ENCODE peak calls at places on chromosome 1, in seven cellular contexts. Y, F, O, S, G, D and A are unnamed samples.

GRCh38 chr1:201061886-201062285 is 38.4 kb upstream of the KIF21B start:
- DNase-seq in S (no peak), G (no peak), O (no peak), D (no peak), F (no peak), Y (no peak), A (no peak)

GRCh38 chr1:3471356-3472087 is 17.1 kb downstream of the ARHGEF16 start:
- DNase-seq in O (peak), D (peak), S (no peak), G (no peak), Y (peak), F (no peak), A (no peak)

GRCh38 chr1:200737647-200738296 is 921 bp upstream of the CAMSAP2 start:
- DNase-seq in O (no peak), S (no peak), G (no peak), F (no peak), D (no peak), Y (no peak), A (no peak)

GRCh38 chr1:55054396-55054795 is 15.0 kb downstream of the PCSK9 start:
- DNase-seq in D (no peak), F (no peak), Y (no peak), S (no peak), G (no peak), O (no peak), A (no peak)

GRCh38 chr1:85884372-85885035 is 176.3 kb upstream of the ZNHIT6 start:
- DNase-seq in O (peak), D (no peak), F (no peak), S (no peak), Y (peak), G (no peak), A (peak)

GRCh38 chr1:39081266-39082139 is 55.4 kb downstream of the NDUFS5 start:
- DNase-seq in G (no peak), O (no peak), S (no peak), Y (no peak), F (no peak), D (no peak), A (peak)

GRCh38 chr1:40868051-40868723 is 6.0 kb upstream of the CITED4 start:
- DNase-seq in D (peak), G (no peak), Y (no peak), F (no peak), S (no peak), O (peak), A (no peak)

GRCh38 chr1:43367026-43367903 is 546 bp downstream of the ELOVL1 start:
- DNase-seq in Y (no peak), O (no peak), S (peak), D (peak), F (peak), G (no peak), A (peak)

GRCh38 chr1:158013840-158014520 is 20.5 kb downstream of the KIRREL1 start:
- DNase-seq in F (no peak), O (peak), D (no peak), G (no peak), Y (peak), S (no peak), A (no peak)

GRCh38 chr1:47378147-47378546 is 37.9 kb upstream of the FOXE3 start:
- DNase-seq in O (peak), D (no peak), S (no peak), Y (peak), G (no peak), F (no peak), A (no peak)

GRCh38 chr1:46367072-46367471 is 26.5 kb downstream of the NSUN4 start:
- DNase-seq in S (no peak), D (no peak), O (no peak), G (no peak), Y (no peak), F (no peak), A (no peak)

GRCh38 chr1:216961516-216961915 is 238.3 kb upstream of the ESRRG start:
- DNase-seq in O (no peak), F (no peak), Y (no peak), D (no peak), S (no peak), G (no peak), A (no peak)

GRCh38 chr1:109757936-109758786 is 5.6 kb downstream of the EPS8L3 start:
- DNase-seq in S (no peak), O (no peak), Y (no peak), G (no peak), D (no peak), F (no peak), A (no peak)

GRCh38 chr1:44013949-44014348 is 17.3 kb downstream of the SLC6A9 start:
- DNase-seq in G (no peak), D (no peak), F (no peak), S (no peak), O (no peak), Y (no peak), A (no peak)

GRCh38 chr1:7561331-7561921 is 209.7 kb upstream of the VAMP3 start:
- DNase-seq in G (no peak), F (no peak), Y (peak), D (no peak), S (no peak), O (no peak), A (peak)

GRCh38 chr1:156115514-156116374 is 1.2 kb downstream of the LMNA start:
- DNase-seq in G (no peak), O (peak), Y (peak), S (no peak), F (no peak), D (no peak), A (no peak)

GRCh38 chr1:209549384-209550001 is 34.0 kb upstream of the CAMK1G start:
- DNase-seq in S (no peak), O (no peak), G (no peak), Y (no peak), D (no peak), F (no peak), A (no peak)

GRCh38 chr1:180384606-180385005 is 117.8 kb downstream of the ACBD6 start:
- DNase-seq in O (no peak), F (no peak), D (no peak), S (no peak), G (no peak), Y (no peak), A (no peak)

GRCh38 chr1:151773698-151774097 is 10.4 kb upstream of the MRPL9 start:
- DNase-seq in G (no peak), D (no peak), Y (peak), S (no peak), F (no peak), O (peak), A (no peak)

GRCh38 chr1:71015745-71016144 is 31.9 kb downstream of the PTGER3 start:
- DNase-seq in G (no peak), D (no peak), Y (no peak), S (no peak), F (no peak), O (peak), A (no peak)

DNA sequence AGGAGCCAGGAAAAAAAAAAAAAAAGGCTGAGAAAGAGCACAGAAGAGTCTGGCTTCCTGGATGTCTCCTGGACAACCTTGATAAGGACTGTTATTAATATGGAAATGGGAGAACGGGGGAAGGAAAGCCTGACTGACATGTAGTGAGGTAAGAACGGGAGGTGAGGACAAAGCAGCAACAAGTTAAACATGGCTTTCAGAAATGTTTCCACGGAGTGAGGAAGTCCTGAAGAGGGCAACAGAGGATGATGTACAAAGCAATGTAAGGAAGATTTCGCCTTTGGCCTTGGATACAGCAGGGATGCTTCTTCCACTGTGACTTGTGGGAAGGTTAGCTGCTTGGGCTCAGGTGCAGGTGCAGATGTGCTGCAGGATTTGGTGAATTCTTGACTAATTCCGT is 11.9 kb upstream of the NIBAN1 start:
- DNase-seq in Y (peak), S (no peak), O (peak), D (no peak), G (no peak), F (no peak), A (no peak)
- TF ChIP-seq CTCF in Y (peak), S (no peak), O (peak), D (peak), G (peak), F (no peak), A (no peak)

GRCh38 chr1:111505641-111506119 is 2.2 kb upstream of the ADORA3 start:
- DNase-seq in S (peak), G (no peak), F (no peak), Y (no peak), D (no peak), O (no peak), A (peak)

GRCh38 chr1:111504097-111504496 is 664 bp upstream of the ADORA3 start:
- DNase-seq in O (no peak), D (no peak), Y (no peak), S (no peak), G (no peak), F (no peak), A (no peak)

GRCh38 chr1:111506561-111506960 is 3.1 kb upstream of the ADORA3 start:
- DNase-seq in G (no peak), S (no peak), F (no peak), D (no peak), Y (no peak), O (no peak), A (no peak)

GRCh38 chr1:111510003-111510380 is 6.6 kb upstream of the ADORA3 start:
- DNase-seq in G (no peak), Y (peak), F (no peak), O (peak), D (no peak), S (no peak), A (no peak)

GRCh38 chr1:111507411-111508201 is 4.2 kb upstream of the ADORA3 start:
- DNase-seq in F (no peak), D (peak), Y (peak), S (peak), G (no peak), O (peak), A (peak)
- TF ChIP-seq CTCF in F (no peak), D (no peak), Y (peak), S (no peak), G (peak), O (no peak), A (no peak)

GRCh38 chr1:9705337-9706098 is 54.0 kb downstream of the PIK3CD start:
- DNase-seq in G (no peak), O (peak), F (no peak), Y (no peak), S (no peak), D (no peak), A (no peak)

GRCh38 chr1:9711466-9712020 is 60.0 kb downstream of the PIK3CD start:
- DNase-seq in Y (no peak), S (no peak), O (no peak), D (no peak), G (no peak), F (no peak), A (no peak)

GRCh38 chr1:9714257-9714718 is 62.8 kb downstream of the PIK3CD start:
- DNase-seq in S (peak), G (no peak), F (no peak), O (no peak), Y (no peak), D (no peak), A (no peak)

GRCh38 chr1:9706178-9706577 is 54.6 kb downstream of the PIK3CD start:
- DNase-seq in G (no peak), Y (no peak), O (no peak), D (no peak), F (no peak), S (no peak), A (no peak)

GRCh38 chr1:9710037-9710436 is 58.5 kb downstream of the PIK3CD start:
- DNase-seq in D (no peak), O (no peak), S (no peak), F (no peak), G (no peak), Y (no peak), A (no peak)
- TF ChIP-seq CTCF in D (no peak), O (no peak), S (no peak), F (no peak), G (no peak), Y (no peak), A (no peak)

DNA sequence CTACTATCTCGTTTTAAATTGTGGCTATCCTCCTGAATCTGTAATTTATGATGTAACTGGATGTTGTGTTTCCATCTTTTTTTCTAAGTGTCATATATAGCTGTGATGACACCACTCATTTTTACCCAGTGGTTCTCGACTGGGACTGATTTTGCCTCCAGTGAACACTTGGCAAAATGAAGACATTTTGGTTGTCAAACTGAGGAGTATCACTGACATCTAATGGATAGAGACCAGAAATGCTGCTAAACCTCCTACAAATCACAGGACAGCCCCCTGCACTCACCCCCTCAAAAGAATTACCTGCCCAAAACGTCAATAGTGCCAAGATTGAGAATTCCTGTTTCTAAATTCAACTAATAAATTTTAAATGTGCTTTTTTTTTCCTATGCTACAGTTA is 1.9 kb downstream of the TRMT13 start:
- DNase-seq in S (no peak), Y (peak), G (no peak), F (no peak), D (no peak), O (peak), A (no peak)
- TF ChIP-seq CTCF in S (no peak), Y (no peak), G (no peak), F (no peak), D (no peak), O (no peak), A (no peak)

GRCh38 chr1:243343970-243344749 is 88.3 kb downstream of the SDCCAG8 start:
- DNase-seq in G (no peak), Y (peak), O (peak), S (no peak), F (peak), D (peak), A (peak)

GRCh38 chr1:243346016-243346415 is 90.2 kb downstream of the SDCCAG8 start:
- DNase-seq in O (no peak), D (no peak), G (no peak), S (no peak), F (no peak), Y (no peak), A (no peak)

GRCh38 chr1:243348331-243348730 is 92.5 kb downstream of the SDCCAG8 start:
- DNase-seq in Y (no peak), G (no peak), F (no peak), S (no peak), O (no peak), D (no peak), A (no peak)

GRCh38 chr1:243346481-243346880 is 90.6 kb downstream of the SDCCAG8 start:
- DNase-seq in D (no peak), S (no peak), Y (no peak), G (no peak), O (no peak), F (no peak), A (no peak)

DNA sequence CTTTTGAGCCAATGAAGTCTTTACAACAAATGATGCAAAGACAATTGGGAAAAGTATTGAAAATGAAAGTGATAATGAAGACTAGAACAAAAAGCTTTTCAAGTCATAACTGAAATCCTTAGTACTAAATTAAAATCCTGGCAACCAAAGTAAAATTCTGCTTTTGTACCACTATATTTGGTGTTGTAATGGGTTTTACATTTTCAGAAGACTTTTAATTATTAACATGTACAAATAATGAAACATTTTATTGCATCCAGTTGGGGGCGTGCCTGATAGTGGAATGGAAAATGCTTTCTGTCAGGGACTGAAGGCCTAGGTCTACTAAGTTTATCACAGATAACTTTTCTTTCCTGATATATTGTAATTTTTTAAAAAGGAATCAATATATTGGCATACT is 89.4 kb downstream of the SDCCAG8 start:
- DNase-seq in Y (peak), F (no peak), S (no peak), D (no peak), O (no peak), G (no peak), A (no peak)
- TF ChIP-seq CTCF in Y (no peak), F (no peak), S (no peak), D (peak), O (no peak), G (peak), A (peak)

DNA sequence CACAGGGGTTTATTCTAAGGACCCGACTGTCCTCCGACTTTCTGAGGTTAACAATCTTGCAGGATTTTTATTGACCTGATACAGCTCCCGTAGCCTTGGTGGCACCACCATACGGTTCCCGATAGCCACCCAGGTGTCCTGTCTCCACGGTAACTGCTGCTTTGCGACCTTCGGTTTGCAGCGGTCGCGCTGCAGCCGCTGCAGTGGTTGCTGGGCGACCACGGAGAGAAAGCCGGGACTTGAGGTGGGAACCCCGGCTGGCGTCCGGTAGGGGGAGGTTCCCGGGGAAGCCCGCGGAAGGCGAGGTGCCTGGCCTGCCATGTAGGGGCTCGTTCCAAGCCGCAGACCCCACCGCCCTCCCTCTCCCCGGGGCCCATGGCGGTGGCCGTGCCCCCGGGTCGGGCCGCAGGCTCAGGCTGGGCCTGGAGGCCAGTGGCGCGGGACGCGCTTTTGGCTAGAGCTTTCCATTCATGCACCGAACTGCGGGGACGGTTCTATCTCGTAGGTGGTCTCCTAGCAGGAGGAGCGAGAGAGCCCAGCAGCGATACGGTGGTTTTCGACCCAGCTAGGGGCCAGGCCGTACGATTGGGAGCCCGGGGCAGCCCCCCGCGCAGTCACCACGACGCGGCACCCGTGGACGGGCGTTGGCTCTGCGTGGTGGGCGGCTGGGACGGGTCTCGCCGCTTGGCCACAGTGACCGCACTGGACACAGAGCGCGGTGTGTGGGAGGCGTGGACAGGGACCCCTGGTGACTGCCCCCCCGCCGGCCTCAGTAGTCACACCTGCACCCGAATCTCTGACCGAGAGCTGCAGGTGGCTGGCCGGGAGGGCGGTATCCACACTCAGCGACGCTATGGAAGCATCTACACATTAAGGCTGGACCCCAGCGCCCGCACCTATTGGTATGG is at the start of gene KLHDC9:
- DNase-seq in S (peak), G (no peak), D (peak), Y (peak), F (peak), O (peak), A (peak)
- TF ChIP-seq CTCF in S (no peak), G (peak), D (no peak), Y (peak), F (no peak), O (peak), A (no peak)